ENCODE peak calls at places on chromosomes 12 and 14, in six cellular contexts. M, T, D, E, C and J are unnamed samples.

GRCh38 chr14:97177635-97178034 is 380.5 kb downstream of the VRK1 start:
- DNase-seq in M (no peak), T (no peak), D (no peak), E (no peak), C (no peak), J (no peak)

GRCh38 chr12:117087808-117088207 is 11.4 kb downstream of the TESC start:
- DNase-seq in M (no peak), T (no peak), D (no peak), E (no peak), C (no peak), J (no peak)

GRCh38 chr12:53115112-53115890 is 12.0 kb downstream of the SOAT2 start:
- DNase-seq in M (no peak), T (peak; percentile 92), D (no peak), E (no peak), C (no peak), J (no peak)

GRCh38 chr12:89621511-89621910 is 87.1 kb downstream of the ATP2B1 start:
- DNase-seq in M (no peak), T (no peak), D (no peak), E (no peak), C (no peak), J (no peak)

GRCh38 chr12:1220127-1221092 is 229.4 kb downstream of the ERC1 start:
- DNase-seq in M (no peak), T (no peak), D (no peak), E (no peak), C (no peak), J (no peak)

GRCh38 chr12:106149096-106149784 is 10.5 kb upstream of the NUAK1 start:
- DNase-seq in M (no peak), T (no peak), D (no peak), E (peak; percentile 12), C (peak; percentile 50), J (no peak)

GRCh38 chr14:38616959-38617358 is 361.1 kb upstream of the CLEC14A start:
- DNase-seq in M (no peak), T (no peak), D (no peak), E (no peak), C (peak; percentile 9), J (no peak)

GRCh38 chr12:1829306-1829900 is 9.0 kb downstream of the LRTM2 start:
- DNase-seq in M (no peak), T (no peak), D (no peak), E (no peak), C (no peak), J (no peak)

GRCh38 chr12:79690606-79691298 is at the start of gene PAWR:
- DNase-seq in M (no peak), T (peak; percentile 90), D (peak; percentile 84), E (no peak), C (peak; percentile 8), J (peak; percentile 88)

GRCh38 chr12:40820794-40821484 is 128.7 kb downstream of the CNTN1 start:
- DNase-seq in M (no peak), T (no peak), D (no peak), E (no peak), C (no peak), J (no peak)

GRCh38 chr14:71206766-71207371 is 299.6 kb downstream of the PCNX1 start:
- DNase-seq in M (peak; percentile 5), T (no peak), D (no peak), E (peak; percentile 74), C (peak; percentile 90), J (peak; percentile 52)

GRCh38 chr12:114799574-114800487 is 115.9 kb upstream of the TBX3 start:
- DNase-seq in M (no peak), T (peak; percentile 21), D (no peak), E (no peak), C (no peak), J (no peak)

GRCh38 chr14:36069535-36069900 is 107.0 kb downstream of the PTCSC3 start:
- DNase-seq in M (no peak), T (peak; percentile 42), D (peak; percentile 46), E (no peak), C (peak; percentile 27), J (no peak)

GRCh38 chr14:36955376-36955775 is 217.0 kb downstream of the SLC25A21 start:
- DNase-seq in M (no peak), T (no peak), D (no peak), E (no peak), C (no peak), J (peak; percentile 22)